ENCODE peak calls at places on chromosomes 13 and 19, in six cellular contexts. One of them, this sample, is unnamed.

GRCh38 chr13:95485045-95485517 is 67.4 kb upstream of the CLDN10 start:
- DNase-seq in small intestine: no peak
- DNase-seq in endodermal cell: no peak
- DNase-seq in tibial nerve: no peak
- DNase-seq in suprapubic skin: no peak
- DNase-seq in fibroblast of lung: peak; percentile 58
- DNase-seq in this sample: no peak

GRCh38 chr19:7872306-7873204 is 1.6 kb downstream of the PRR36 start:
- DNase-seq in endodermal cell: no peak
- DNase-seq in small intestine: no peak
- DNase-seq in tibial nerve: no peak
- DNase-seq in suprapubic skin: no peak
- DNase-seq in fibroblast of lung: no peak
- DNase-seq in this sample: no peak

GRCh38 chr13:54424344-54424743 is 1395.7 kb downstream of the OLFM4 start:
- DNase-seq in endodermal cell: peak; percentile 44
- DNase-seq in tibial nerve: no peak
- DNase-seq in small intestine: no peak
- DNase-seq in suprapubic skin: no peak
- DNase-seq in fibroblast of lung: no peak
- DNase-seq in this sample: no peak

GRCh38 chr13:99505814-99506269 is 4.6 kb downstream of the TM9SF2 start:
- DNase-seq in small intestine: no peak
- DNase-seq in fibroblast of lung: peak; percentile 14
- DNase-seq in tibial nerve: no peak
- DNase-seq in suprapubic skin: no peak
- DNase-seq in endodermal cell: no peak
- DNase-seq in this sample: no peak

GRCh38 chr19:18520848-18521691 is 800 bp downstream of the ELL start:
- DNase-seq in small intestine: peak; percentile 31
- DNase-seq in endodermal cell: peak; percentile 73
- DNase-seq in suprapubic skin: no peak
- DNase-seq in tibial nerve: peak; percentile 62
- DNase-seq in fibroblast of lung: no peak
- DNase-seq in this sample: peak; percentile 78

GRCh38 chr13:20197361-20197834 is 4.7 kb upstream of the GJB2 start:
- DNase-seq in tibial nerve: no peak
- DNase-seq in suprapubic skin: no peak
- DNase-seq in small intestine: peak; percentile 63
- DNase-seq in endodermal cell: no peak
- DNase-seq in fibroblast of lung: peak; percentile 43
- DNase-seq in this sample: no peak

GRCh38 chr13:101919541-101920306 is 467.2 kb downstream of the ITGBL1 start:
- DNase-seq in small intestine: no peak
- DNase-seq in endodermal cell: peak; percentile 92
- DNase-seq in tibial nerve: no peak
- DNase-seq in suprapubic skin: no peak
- DNase-seq in fibroblast of lung: peak; percentile 35
- DNase-seq in this sample: no peak

GRCh38 chr13:85076343-85076742 is 722.9 kb downstream of the SLITRK6 start:
- DNase-seq in small intestine: no peak
- DNase-seq in tibial nerve: no peak
- DNase-seq in suprapubic skin: no peak
- DNase-seq in fibroblast of lung: no peak
- DNase-seq in endodermal cell: no peak
- DNase-seq in this sample: no peak

GRCh38 chr19:1045247-1045603 is 5.3 kb downstream of the ABCA7 start:
- DNase-seq in small intestine: peak; percentile 59
- DNase-seq in tibial nerve: no peak
- DNase-seq in fibroblast of lung: no peak
- DNase-seq in endodermal cell: peak; percentile 94
- DNase-seq in suprapubic skin: no peak
- DNase-seq in this sample: peak; percentile 73

GRCh38 chr19:17091758-17092333 is 16.3 kb downstream of the MYO9B start:
- DNase-seq in fibroblast of lung: no peak
- DNase-seq in small intestine: no peak
- DNase-seq in endodermal cell: no peak
- DNase-seq in suprapubic skin: no peak
- DNase-seq in tibial nerve: no peak
- DNase-seq in this sample: peak; percentile 54

GRCh38 chr19:44856438-44857083 is 10.5 kb downstream of the NECTIN2 start:
- DNase-seq in fibroblast of lung: peak; percentile 68
- DNase-seq in small intestine: no peak
- DNase-seq in tibial nerve: no peak
- DNase-seq in endodermal cell: no peak
- DNase-seq in suprapubic skin: no peak
- DNase-seq in this sample: no peak

GRCh38 chr13:21747456-21747855 is 76.6 kb downstream of the FGF9 start:
- DNase-seq in tibial nerve: no peak
- DNase-seq in endodermal cell: no peak
- DNase-seq in suprapubic skin: no peak
- DNase-seq in small intestine: no peak
- DNase-seq in fibroblast of lung: no peak
- DNase-seq in this sample: no peak

GRCh38 chr13:105466376-105466775 is 1069.1 kb downstream of the EFNB2 start:
- DNase-seq in small intestine: no peak
- DNase-seq in tibial nerve: no peak
- DNase-seq in fibroblast of lung: no peak
- DNase-seq in endodermal cell: peak; percentile 68
- DNase-seq in suprapubic skin: no peak
- DNase-seq in this sample: no peak

GRCh38 chr13:114275309-114275708 is 6.1 kb upstream of the UPF3A start:
- DNase-seq in small intestine: no peak
- DNase-seq in endodermal cell: no peak
- DNase-seq in tibial nerve: peak; percentile 52
- DNase-seq in suprapubic skin: no peak
- DNase-seq in fibroblast of lung: no peak
- DNase-seq in this sample: no peak

GRCh38 chr19:35373492-35373891 is 2.6 kb downstream of the GPR42 start:
- DNase-seq in tibial nerve: no peak
- DNase-seq in suprapubic skin: peak; percentile 9
- DNase-seq in small intestine: no peak
- DNase-seq in endodermal cell: no peak
- DNase-seq in fibroblast of lung: no peak
- DNase-seq in this sample: no peak

GRCh38 chr13:21139374-21139773 is 37.0 kb downstream of the SKA3 start:
- DNase-seq in tibial nerve: no peak
- DNase-seq in fibroblast of lung: no peak
- DNase-seq in suprapubic skin: no peak
- DNase-seq in endodermal cell: no peak
- DNase-seq in small intestine: no peak
- DNase-seq in this sample: peak; percentile 18

GRCh38 chr13:70856706-70857105 is 748.5 kb upstream of the KLHL1 start:
- DNase-seq in small intestine: peak; percentile 59
- DNase-seq in fibroblast of lung: no peak
- DNase-seq in tibial nerve: no peak
- DNase-seq in endodermal cell: no peak
- DNase-seq in suprapubic skin: no peak
- DNase-seq in this sample: peak; percentile 44

GRCh38 chr19:7505288-7505681 is 10.6 kb upstream of the ZNF358 start:
- DNase-seq in tibial nerve: no peak
- DNase-seq in fibroblast of lung: no peak
- DNase-seq in endodermal cell: no peak
- DNase-seq in suprapubic skin: no peak
- DNase-seq in small intestine: peak; percentile 44
- DNase-seq in this sample: peak; percentile 40

GRCh38 chr13:91353494-91353893 is 6.0 kb downstream of the MIR17HG start:
- DNase-seq in endodermal cell: no peak
- DNase-seq in fibroblast of lung: no peak
- DNase-seq in small intestine: no peak
- DNase-seq in tibial nerve: no peak
- DNase-seq in suprapubic skin: no peak
- DNase-seq in this sample: no peak

GRCh38 chr19:6853868-6854267 is 33.5 kb upstream of the ADGRE1 start:
- DNase-seq in endodermal cell: no peak
- DNase-seq in fibroblast of lung: no peak
- DNase-seq in tibial nerve: no peak
- DNase-seq in suprapubic skin: no peak
- DNase-seq in small intestine: no peak
- DNase-seq in this sample: no peak

GRCh38 chr19:31383553-31383952 is 34.3 kb upstream of the TSHZ3 start:
- DNase-seq in tibial nerve: no peak
- DNase-seq in suprapubic skin: no peak
- DNase-seq in endodermal cell: no peak
- DNase-seq in fibroblast of lung: no peak
- DNase-seq in small intestine: no peak
- DNase-seq in this sample: no peak

GRCh38 chr13:47933688-47934011 is 67.4 kb downstream of the SUCLA2 start:
- DNase-seq in suprapubic skin: no peak
- DNase-seq in tibial nerve: no peak
- DNase-seq in endodermal cell: no peak
- DNase-seq in fibroblast of lung: peak; percentile 56
- DNase-seq in small intestine: no peak
- DNase-seq in this sample: no peak

GRCh38 chr13:98476538-98476966 is 100.4 kb downstream of the STK24 start:
- DNase-seq in tibial nerve: no peak
- DNase-seq in endodermal cell: peak; percentile 80
- DNase-seq in small intestine: peak; percentile 64
- DNase-seq in fibroblast of lung: peak; percentile 96
- DNase-seq in suprapubic skin: no peak
- DNase-seq in this sample: peak; percentile 74

GRCh38 chr13:36332986-36333385 is 13.2 kb downstream of the SPART start:
- DNase-seq in small intestine: no peak
- DNase-seq in endodermal cell: no peak
- DNase-seq in tibial nerve: no peak
- DNase-seq in suprapubic skin: no peak
- DNase-seq in fibroblast of lung: peak; percentile 38
- DNase-seq in this sample: no peak

GRCh38 chr13:51997641-51998330 is 13.5 kb downstream of the ATP7B start:
- DNase-seq in endodermal cell: peak; percentile 93
- DNase-seq in suprapubic skin: no peak
- DNase-seq in tibial nerve: no peak
- DNase-seq in small intestine: peak; percentile 76
- DNase-seq in fibroblast of lung: no peak
- DNase-seq in this sample: no peak

GRCh38 chr13:75705395-75705794 is 69.3 kb downstream of the LMO7 start:
- DNase-seq in endodermal cell: no peak
- DNase-seq in fibroblast of lung: peak; percentile 93
- DNase-seq in small intestine: peak; percentile 74
- DNase-seq in tibial nerve: no peak
- DNase-seq in suprapubic skin: no peak
- DNase-seq in this sample: no peak

GRCh38 chr13:75703768-75704167 is 67.6 kb downstream of the LMO7 start:
- DNase-seq in tibial nerve: no peak
- DNase-seq in small intestine: no peak
- DNase-seq in suprapubic skin: no peak
- DNase-seq in fibroblast of lung: no peak
- DNase-seq in endodermal cell: no peak
- DNase-seq in this sample: no peak

GRCh38 chr13:75705908-75706307 is 69.8 kb downstream of the LMO7 start:
- DNase-seq in endodermal cell: no peak
- DNase-seq in fibroblast of lung: no peak
- DNase-seq in suprapubic skin: no peak
- DNase-seq in tibial nerve: no peak
- DNase-seq in small intestine: no peak
- DNase-seq in this sample: no peak

GRCh38 chr13:75704942-75705320 is 68.8 kb downstream of the LMO7 start:
- DNase-seq in tibial nerve: no peak
- DNase-seq in fibroblast of lung: no peak
- DNase-seq in endodermal cell: no peak
- DNase-seq in small intestine: peak; percentile 83
- DNase-seq in suprapubic skin: no peak
- DNase-seq in this sample: peak; percentile 81

GRCh38 chr13:75704194-75704941 is 68.2 kb downstream of the LMO7 start:
- DNase-seq in fibroblast of lung: peak; percentile 96
- DNase-seq in suprapubic skin: no peak
- DNase-seq in endodermal cell: no peak
- DNase-seq in small intestine: no peak
- DNase-seq in tibial nerve: no peak
- DNase-seq in this sample: no peak
- H3K4me3 ChIP-seq in fibroblast of lung: no peak overlapping the region
- H3K4me3 ChIP-seq in suprapubic skin: no peak overlapping the region
- H3K4me3 ChIP-seq in endodermal cell: no peak overlapping the region
- H3K4me3 ChIP-seq in small intestine: no peak overlapping the region
- H3K4me3 ChIP-seq in tibial nerve: no peak overlapping the region
- H3K4me3 ChIP-seq in this sample: no peak overlapping the region

DNA sequence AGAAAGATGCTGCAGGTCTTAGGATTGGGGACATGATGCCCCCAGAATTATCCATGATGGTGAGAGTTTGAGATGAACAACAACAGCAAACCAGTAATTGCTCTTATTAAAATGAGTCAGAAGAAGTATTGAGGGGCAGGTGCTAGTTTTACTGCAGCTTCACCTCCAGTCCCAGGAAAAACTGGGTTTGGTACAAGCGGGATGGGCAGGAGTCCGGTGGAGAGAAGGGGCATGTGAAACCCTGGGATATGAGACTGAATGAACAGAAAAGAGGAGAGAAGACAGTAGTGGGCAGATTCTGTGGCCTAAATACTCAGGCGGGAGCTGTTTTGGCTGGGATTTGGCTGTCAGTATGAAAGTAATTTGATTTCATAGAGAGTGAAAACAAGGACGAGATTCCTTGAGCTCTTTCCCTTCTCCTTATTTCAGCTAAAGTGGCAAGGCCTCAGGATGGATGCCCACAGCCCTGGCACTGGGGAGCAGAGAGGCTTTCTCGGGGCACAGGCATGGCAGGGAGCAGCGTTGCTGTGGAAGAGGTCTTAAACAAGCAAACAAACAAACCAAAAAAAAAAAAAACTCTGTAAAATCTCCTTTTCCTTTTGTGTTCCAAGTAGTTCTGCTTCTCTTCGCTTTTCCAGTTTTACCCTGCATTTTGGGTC is 30.7 kb downstream of the NFIX start:
- DNase-seq in tibial nerve: no peak
- DNase-seq in small intestine: no peak
- DNase-seq in suprapubic skin: no peak
- DNase-seq in fibroblast of lung: no peak
- DNase-seq in endodermal cell: no peak
- DNase-seq in this sample: no peak
- H3K4me3 ChIP-seq in tibial nerve: peak overlapping the region; percentile 49
- H3K4me3 ChIP-seq in small intestine: no peak overlapping the region
- H3K4me3 ChIP-seq in suprapubic skin: peak overlapping the region; percentile 55
- H3K4me3 ChIP-seq in fibroblast of lung: peak overlapping the region; percentile 73
- H3K4me3 ChIP-seq in endodermal cell: no peak overlapping the region
- H3K4me3 ChIP-seq in this sample: peak overlapping the region; percentile 22

GRCh38 chr19:53466726-53467125 is 807 bp upstream of the ZNF813 start:
- DNase-seq in fibroblast of lung: no peak
- DNase-seq in suprapubic skin: no peak
- DNase-seq in small intestine: no peak
- DNase-seq in endodermal cell: peak; percentile 49
- DNase-seq in tibial nerve: no peak
- DNase-seq in this sample: no peak
- H3K4me3 ChIP-seq in fibroblast of lung: no peak overlapping the region
- H3K4me3 ChIP-seq in suprapubic skin: peak overlapping the region; percentile 85
- H3K4me3 ChIP-seq in small intestine: no peak overlapping the region
- H3K4me3 ChIP-seq in endodermal cell: peak overlapping the region; percentile 92
- H3K4me3 ChIP-seq in tibial nerve: peak overlapping the region; percentile 80
- H3K4me3 ChIP-seq in this sample: peak overlapping the region; percentile 68

GRCh38 chr19:40162104-40162503 is 29.1 kb upstream of the MAP3K10 start:
- DNase-seq in fibroblast of lung: no peak
- DNase-seq in suprapubic skin: no peak
- DNase-seq in endodermal cell: no peak
- DNase-seq in tibial nerve: no peak
- DNase-seq in small intestine: no peak
- DNase-seq in this sample: no peak

GRCh38 chr19:40165362-40165937 is 25.8 kb upstream of the MAP3K10 start:
- DNase-seq in small intestine: peak; percentile 27
- DNase-seq in tibial nerve: peak; percentile 33
- DNase-seq in suprapubic skin: peak; percentile 78
- DNase-seq in endodermal cell: peak; percentile 94
- DNase-seq in fibroblast of lung: peak; percentile 10
- DNase-seq in this sample: peak; percentile 68

GRCh38 chr19:40159744-40160143 is 31.5 kb upstream of the MAP3K10 start:
- DNase-seq in tibial nerve: no peak
- DNase-seq in suprapubic skin: no peak
- DNase-seq in endodermal cell: no peak
- DNase-seq in small intestine: no peak
- DNase-seq in fibroblast of lung: no peak
- DNase-seq in this sample: no peak

GRCh38 chr19:40163541-40164129 is 27.6 kb upstream of the MAP3K10 start:
- DNase-seq in small intestine: no peak
- DNase-seq in suprapubic skin: no peak
- DNase-seq in endodermal cell: no peak
- DNase-seq in fibroblast of lung: no peak
- DNase-seq in tibial nerve: no peak
- DNase-seq in this sample: no peak
- H3K4me3 ChIP-seq in small intestine: no peak overlapping the region
- H3K4me3 ChIP-seq in suprapubic skin: no peak overlapping the region
- H3K4me3 ChIP-seq in endodermal cell: no peak overlapping the region
- H3K4me3 ChIP-seq in fibroblast of lung: no peak overlapping the region
- H3K4me3 ChIP-seq in tibial nerve: no peak overlapping the region
- H3K4me3 ChIP-seq in this sample: no peak overlapping the region

This sample was measured in transverse colon.